ENCODE peak calls at places on chromosomes 2 and 18, in four cellular contexts. R is IMR-90, J is A549, S is thyroid gland. F is an unnamed sample.
A peak's percentile ranks its signal among the peaks of the same experiment; 100 is the strongest.

GRCh38 chr2:109188924-109189323 is 59.9 kb downstream of the SH3RF3 start:
- DNase-seq in S (no peak), J (no peak), R (no peak), F (no peak)

GRCh38 chr18:74204543-74205152 is 56.3 kb downstream of the TIMM21 start:
- DNase-seq in R (peak; percentile 4), S (no peak), J (no peak), F (no peak)

GRCh38 chr2:157741819-157742484 is 113.3 kb upstream of the ACVR1C start:
- DNase-seq in S (no peak), J (no peak), R (no peak), F (no peak)

GRCh38 chr2:141554810-141555209 is 576.0 kb downstream of the LRP1B start:
- DNase-seq in J (peak; percentile 0), R (peak; percentile 55), S (no peak), F (no peak)

GRCh38 chr2:3099860-3100234 is 277.8 kb downstream of the EIPR1 start:
- DNase-seq in J (no peak), S (no peak), R (no peak), F (no peak)

GRCh38 chr2:75539955-75540716 is 20.6 kb downstream of the EVA1A start:
- DNase-seq in S (no peak), J (no peak), R (no peak), F (no peak)

GRCh38 chr2:58484201-58484600 is 243.1 kb upstream of the FANCL start:
- DNase-seq in S (no peak), R (peak; percentile 16), J (no peak), F (no peak)

GRCh38 chr2:42328148-42328833 is 32.7 kb downstream of the COX7A2L start:
- DNase-seq in R (peak; percentile 57), J (peak; percentile 36), S (no peak), F (no peak)

GRCh38 chr2:171016125-171016524 is 87.1 kb downstream of the GORASP2 start:
- DNase-seq in R (no peak), S (no peak), J (no peak), F (no peak)

GRCh38 chr2:54067851-54068375 is 47.5 kb upstream of the ACYP2 start:
- DNase-seq in R (peak; percentile 66), J (no peak), S (no peak), F (no peak)

GRCh38 chr18:13471971-13472628 is 253.5 kb downstream of the LDLRAD4 start:
- DNase-seq in R (no peak), J (no peak), S (no peak), F (no peak)

GRCh38 chr2:188517549-188518255 is 226.0 kb downstream of the GULP1 start:
- DNase-seq in J (no peak), R (no peak), S (no peak), F (no peak)

GRCh38 chr18:70245941-70246537 is 40.6 kb upstream of the RTTN start:
- DNase-seq in R (no peak), S (no peak), J (no peak), F (no peak)

GRCh38 chr2:224069172-224069571 is 30.1 kb upstream of the SERPINE2 start:
- DNase-seq in R (no peak), J (no peak), S (no peak), F (no peak)

GRCh38 chr2:107719781-107720180 is 106.9 kb upstream of the RGPD4 start:
- DNase-seq in R (no peak), S (no peak), J (no peak), F (no peak)

GRCh38 chr18:36532394-36532793 is 234.9 kb downstream of the FHOD3 start:
- DNase-seq in R (peak; percentile 69), S (no peak), J (no peak), F (no peak)

GRCh38 chr2:15181092-15181745 is 379.9 kb downstream of the NBAS start:
- DNase-seq in S (no peak), R (no peak), J (no peak), F (no peak)

GRCh38 chr2:20670315-20671035 is 3.5 kb downstream of the GDF7 start:
- DNase-seq in R (no peak), S (no peak), J (no peak), F (no peak)

GRCh38 chr2:235614900-235615712 is 121.3 kb downstream of the AGAP1 start:
- DNase-seq in S (peak; percentile 23), R (peak; percentile 85), J (no peak), F (no peak)

GRCh38 chr18:76528477-76529432 is 33.7 kb upstream of the ZNF516 start:
- DNase-seq in R (peak; percentile 83), J (no peak), S (peak; percentile 49), F (peak; percentile 25)

GRCh38 chr2:134108124-134108523 is 145.7 kb upstream of the MGAT5 start:
- DNase-seq in R (no peak), S (no peak), J (no peak), F (no peak)

GRCh38 chr2:85168984-85169383 is 35.8 kb downstream of the TCF7L1 start:
- DNase-seq in R (no peak), J (no peak), S (no peak), F (no peak)

GRCh38 chr2:15860051-15860663 is 80.2 kb upstream of the MYCN start:
- DNase-seq in J (no peak), S (no peak), R (no peak), F (no peak)

GRCh38 chr2:126448611-126449010 is 207.3 kb upstream of the GYPC start:
- DNase-seq in R (no peak), J (no peak), S (no peak), F (no peak)

GRCh38 chr18:41075212-41075611 is 879.8 kb upstream of the PIK3C3 start:
- DNase-seq in R (peak; percentile 94), J (no peak), S (no peak), F (no peak)

GRCh38 chr2:39913648-39914456 is 134.8 kb upstream of the THUMPD2 start:
- DNase-seq in S (peak; percentile 7), J (peak; percentile 38), R (peak; percentile 88), F (peak; percentile 8)

GRCh38 chr2:2804528-2804927 is 473.5 kb upstream of the MYT1L start:
- DNase-seq in J (no peak), S (no peak), R (no peak), F (no peak)

GRCh38 chr2:27496357-27497287 is at the start of gene GCKR:
- DNase-seq in J (no peak), S (no peak), R (peak; percentile 52), F (no peak)

GRCh38 chr18:26133652-26134051 is at the start of gene PSMA8:
- DNase-seq in R (no peak), J (no peak), S (no peak), F (no peak)

GRCh38 chr2:159091381-159091780 is 122.9 kb downstream of the TANC1 start:
- DNase-seq in J (no peak), R (peak; percentile 84), S (no peak), F (no peak)

GRCh38 chr18:5538541-5538940 is 5.3 kb downstream of the EPB41L3 start:
- DNase-seq in R (no peak), S (no peak), J (no peak), F (no peak)

GRCh38 chr2:132582360-132582759 is 87.6 kb downstream of the LYPD1 start:
- DNase-seq in J (no peak), S (no peak), R (peak; percentile 69), F (no peak)

GRCh38 chr2:72921866-72922265 is 4.5 kb downstream of the EMX1 start:
- DNase-seq in R (no peak), J (no peak), S (no peak), F (no peak)

GRCh38 chr2:98556634-98557033 is 51.7 kb downstream of the COA5 start:
- DNase-seq in J (no peak), S (no peak), R (no peak), F (no peak)

GRCh38 chr18:25033747-25034471 is 318.1 kb downstream of the ZNF521 start:
- DNase-seq in R (no peak), S (no peak), J (no peak), F (no peak)

GRCh38 chr18:67402543-67402942 is 114.0 kb downstream of the DSEL start:
- DNase-seq in J (no peak), R (peak; percentile 88), S (no peak), F (no peak)

GRCh38 chr2:60984717-60985116 is 32.8 kb upstream of the PEX13 start:
- DNase-seq in S (no peak), J (no peak), R (no peak), F (no peak)

GRCh38 chr2:16281451-16282330 is 341.3 kb downstream of the MYCN start:
- DNase-seq in S (peak; percentile 50), J (peak; percentile 31), R (no peak), F (peak; percentile 21)

DNA sequence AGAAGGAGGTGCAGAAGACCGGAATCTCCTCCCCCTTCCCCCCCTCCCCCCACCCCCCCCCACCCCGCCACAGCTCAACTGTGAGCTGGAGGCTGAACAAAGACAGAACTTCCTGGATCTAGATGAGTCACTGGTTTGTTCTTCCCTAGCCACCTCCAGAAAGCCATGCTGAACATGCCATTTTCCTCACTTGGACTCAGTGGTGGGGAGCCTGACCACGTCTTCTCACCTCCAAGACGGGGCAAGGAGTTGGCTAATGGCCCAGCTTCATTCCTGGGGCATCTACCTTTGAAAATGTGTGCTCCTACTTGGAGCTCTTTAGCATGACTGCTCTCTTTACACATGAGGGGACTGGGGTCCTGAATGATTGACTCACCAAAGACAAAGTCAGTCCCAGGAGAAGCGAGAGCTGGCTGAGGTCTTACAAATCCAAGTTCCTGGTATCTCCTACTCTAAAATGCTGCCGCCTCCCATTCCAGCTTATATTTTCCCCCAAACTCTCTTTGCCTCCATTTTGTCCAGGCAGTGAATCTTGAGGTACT is 22.6 kb upstream of the FZD5 start:
- DNase-seq in S (peak; percentile 35), R (peak; percentile 66), J (peak; percentile 82), F (peak; percentile 11)
- TF ChIP-seq POLR2A in S (no peak), R (no peak), J (no peak), F (no peak)

DNA sequence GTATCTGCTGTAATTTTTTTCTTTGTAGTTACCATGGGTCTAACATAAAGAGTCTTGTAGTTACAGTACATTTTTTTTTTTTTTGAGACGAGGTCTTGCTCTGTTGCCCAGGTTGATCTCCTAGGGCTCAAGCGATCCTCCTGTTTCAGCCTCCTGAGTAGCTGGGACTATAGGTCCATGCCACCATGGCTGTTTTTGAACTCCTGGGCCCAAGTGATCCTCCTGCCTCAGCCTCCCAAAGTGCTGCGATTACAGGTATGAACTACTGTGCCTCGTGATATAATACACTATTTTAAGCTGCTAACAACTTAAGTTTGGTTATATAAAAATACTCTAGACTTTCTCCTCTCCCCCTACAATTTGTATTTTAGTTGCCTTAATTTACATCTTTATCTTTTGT is 46.3 kb downstream of the ASB1 start:
- DNase-seq in S (no peak), R (no peak), J (no peak), F (no peak)
- H3K9me3 ChIP-seq in S (no peaks in the 10 kb centered on the region), R (peaks cover 6% of the 10 kb centered on the region), J (peaks cover 29% of the 10 kb centered on the region), F (no peaks in the 10 kb centered on the region)

GRCh38 chr2:43776317-43776716 is 2.5 kb downstream of the DYNC2LI1 start:
- DNase-seq in S (no peak), R (no peak), J (no peak), F (no peak)

GRCh38 chr2:43774617-43775016 is 778 bp downstream of the DYNC2LI1 start:
- DNase-seq in R (no peak), J (peak; percentile 12), S (no peak), F (no peak)

GRCh38 chr2:43778233-43778632 is 4.4 kb downstream of the DYNC2LI1 start:
- DNase-seq in J (no peak), S (no peak), R (no peak), F (no peak)

GRCh38 chr2:43777306-43777926 is 3.6 kb downstream of the DYNC2LI1 start:
- DNase-seq in J (no peak), R (no peak), S (no peak), F (no peak)

GRCh38 chr2:43773876-43774613 is at the start of gene DYNC2LI1:
- DNase-seq in S (peak; percentile 90), J (peak; percentile 96), R (peak; percentile 89), F (peak; percentile 89)
- TF ChIP-seq POLR2A in S (peak; percentile 80), J (peak; percentile 82), R (no peak), F (peak; percentile 56)

GRCh38 chr2:24530796-24531195 is 39.7 kb downstream of the NCOA1 start:
- DNase-seq in J (no peak), S (no peak), R (no peak), F (no peak)
- H3K9me3 ChIP-seq in J (peaks cover 37% of the 10 kb centered on the region), S (no peaks in the 10 kb centered on the region), R (peaks cover 2% of the 10 kb centered on the region), F (no peaks in the 10 kb centered on the region)

GRCh38 chr2:36177282-36177681 is 178.3 kb upstream of the CRIM1 start:
- DNase-seq in J (no peak), S (no peak), R (no peak), F (no peak)
- TF ChIP-seq POLR2A in J (no peak), S (no peak), R (no peak), F (no peak)